ENCODE peak calls at places on chromosome 3, in eight cellular contexts. T is breast epithelium; W is activated naive CD4-positive, alpha-beta T cell treated with anti-CD3 and anti-CD28 coated beads, Interleukin-2, amount 10 ng/mL, durations not matched to agents 7 days and 5 days; I is brain microvascular endothelial cell; H is foreskin melanocyte; A is non-pigmented ciliary epithelial cell; J is HEK293T; V is M059J. E is an unnamed sample.

GRCh38 chr3:159130108-159130507 is 328.3 kb downstream of the MFSD1 start:
- DNase-seq in T (no peak), W (no peak), I (no peak), H (no peak), A (no peak), J (peak), V (no peak), E (no peak)

GRCh38 chr3:115325539-115325938 is 178.5 kb upstream of the ZBTB20 start:
- DNase-seq in T (no peak), W (peak), I (peak), H (no peak), A (no peak), J (peak), V (peak), E (peak)

GRCh38 chr3:178443634-178444033 is 92.6 kb upstream of the KCNMB2 start:
- DNase-seq in T (no peak), W (no peak), I (no peak), H (no peak), A (no peak), J (no peak), V (peak), E (no peak)

GRCh38 chr3:135157045-135157444 is 362.0 kb downstream of the EPHB1 start:
- DNase-seq in T (no peak), W (no peak), I (no peak), H (no peak), A (no peak), J (no peak), V (no peak), E (no peak)

GRCh38 chr3:171115667-171116066 is 89.1 kb upstream of the SLC2A2 start:
- DNase-seq in T (no peak), W (no peak), I (no peak), H (no peak), A (no peak), J (no peak), V (no peak), E (no peak)

GRCh38 chr3:150180349-150180748 is 209.7 kb upstream of the PFN2 start:
- DNase-seq in T (no peak), W (no peak), I (peak), H (no peak), A (no peak), J (no peak), V (peak), E (no peak)

GRCh38 chr3:197736010-197736490 is 654 bp downstream of the RUBCN start:
- DNase-seq in T (no peak), W (peak), I (no peak), H (no peak), A (no peak), J (no peak), V (peak), E (peak)

GRCh38 chr3:8166013-8166412 is 335.6 kb upstream of the LMCD1 start:
- DNase-seq in T (no peak), W (no peak), I (no peak), H (no peak), A (no peak), J (no peak), V (no peak), E (no peak)

GRCh38 chr3:178297732-178298131 is 238.5 kb upstream of the KCNMB2 start:
- DNase-seq in T (no peak), W (no peak), I (no peak), H (no peak), A (no peak), J (no peak), V (no peak), E (no peak)

GRCh38 chr3:19967208-19967607 is 20.3 kb downstream of the RAB5A start:
- DNase-seq in T (no peak), W (no peak), I (no peak), H (no peak), A (no peak), J (no peak), V (no peak), E (no peak)

GRCh38 chr3:114941626-114942309 is 205.3 kb downstream of the ZBTB20 start:
- DNase-seq in T (no peak), W (no peak), I (no peak), H (no peak), A (no peak), J (no peak), V (no peak), E (no peak)

GRCh38 chr3:197026481-197026866 is 3.1 kb downstream of the MELTF start:
- DNase-seq in T (no peak), W (no peak), I (no peak), H (no peak), A (no peak), J (no peak), V (no peak), E (peak)

GRCh38 chr3:78644847-78645246 is 1123.0 kb downstream of the ROBO1 start:
- DNase-seq in T (no peak), W (no peak), I (no peak), H (no peak), A (no peak), J (no peak), V (no peak), E (no peak)

GRCh38 chr3:13348671-13349396 is 71.3 kb downstream of the NUP210 start:
- DNase-seq in T (no peak), W (peak), I (no peak), H (no peak), A (no peak), J (no peak), V (no peak), E (no peak)

GRCh38 chr3:64332461-64333350 is 107.4 kb upstream of the PRICKLE2 start:
- DNase-seq in T (no peak), W (no peak), I (no peak), H (no peak), A (no peak), J (no peak), V (no peak), E (no peak)

GRCh38 chr3:45776611-45777010 is 19.7 kb downstream of the SLC6A20 start:
- DNase-seq in T (no peak), W (no peak), I (no peak), H (no peak), A (no peak), J (no peak), V (no peak), E (no peak)

GRCh38 chr3:126931806-126932187 is 51.1 kb upstream of the PLXNA1 start:
- DNase-seq in T (no peak), W (no peak), I (no peak), H (no peak), A (no peak), J (no peak), V (no peak), E (no peak)

GRCh38 chr3:95705786-95706418 is 1108.5 kb upstream of the EPHA6 start:
- DNase-seq in T (no peak), W (peak), I (no peak), H (no peak), A (no peak), J (no peak), V (peak), E (no peak)

GRCh38 chr3:185283374-185283935 is 29.6 kb upstream of the EHHADH start:
- DNase-seq in T (no peak), W (no peak), I (no peak), H (no peak), A (no peak), J (no peak), V (peak), E (no peak)

GRCh38 chr3:157065201-157065600 is 94.7 kb downstream of the CCNL1 start:
- DNase-seq in T (no peak), W (no peak), I (no peak), H (no peak), A (no peak), J (no peak), V (no peak), E (no peak)

GRCh38 chr3:43759297-43759782 is 68.6 kb downstream of the ABHD5 start:
- DNase-seq in T (no peak), W (no peak), I (peak), H (no peak), A (no peak), J (no peak), V (peak), E (no peak)

GRCh38 chr3:42115223-42115622 is 24.1 kb downstream of the TRAK1 start:
- DNase-seq in T (no peak), W (no peak), I (no peak), H (no peak), A (no peak), J (no peak), V (no peak), E (no peak)

GRCh38 chr3:64445318-64446300 is 220.3 kb upstream of the PRICKLE2 start:
- DNase-seq in T (no peak), W (no peak), I (peak), H (peak), A (no peak), J (peak), V (peak), E (no peak)

GRCh38 chr3:134253475-134254231 is 3.0 kb upstream of the RYK start:
- DNase-seq in T (no peak), W (no peak), I (no peak), H (no peak), A (no peak), J (no peak), V (peak), E (no peak)

GRCh38 chr3:128681277-128681829 is 30.7 kb upstream of the RPN1 start:
- DNase-seq in T (no peak), W (no peak), I (no peak), H (no peak), A (peak), J (no peak), V (no peak), E (no peak)